ENCODE peak calls at places on chromosomes 7 and 10, in nine cellular contexts. V, U, C, S, H, D, R, J and Z are unnamed samples.

GRCh38 chr7:107530749-107531148 is 33.0 kb downstream of the COG5 start:
- DNase-seq in V (no peak), U (no peak), C (no peak), S (no peak), H (no peak), D (no peak), R (no peak), J (no peak), Z (no peak)

GRCh38 chr10:116756277-116756676 is 13.9 kb upstream of the HSPA12A start:
- DNase-seq in V (no peak), U (no peak), C (peak; percentile 25), S (no peak), H (no peak), D (no peak), R (no peak), J (no peak), Z (no peak)

GRCh38 chr7:135998081-135998480 is 20.9 kb upstream of the MTPN start:
- DNase-seq in V (no peak), U (no peak), C (no peak), S (peak; percentile 35), H (no peak), D (no peak), R (no peak), J (no peak), Z (no peak)

GRCh38 chr7:157527235-157527634 is 190.4 kb downstream of the DNAJB6 start:
- DNase-seq in V (no peak), U (no peak), C (no peak), S (no peak), H (no peak), D (no peak), R (no peak), J (no peak), Z (no peak)

GRCh38 chr10:72557362-72557761 is 68.5 kb downstream of the MICU1 start:
- DNase-seq in V (no peak), U (no peak), C (peak; percentile 94), S (no peak), H (no peak), D (no peak), R (no peak), J (no peak), Z (no peak)

GRCh38 chr10:79263951-79264350 is 83.3 kb upstream of the PPIF start:
- DNase-seq in V (no peak), U (no peak), C (no peak), S (no peak), H (no peak), D (no peak), R (no peak), J (no peak), Z (no peak)

GRCh38 chr7:155996718-155997059 is 184.4 kb upstream of the SHH start:
- DNase-seq in V (no peak), U (no peak), C (no peak), S (no peak), H (no peak), D (no peak), R (no peak), J (no peak), Z (no peak)

GRCh38 chr7:30001953-30002352 is 12.4 kb upstream of the SCRN1 start:
- DNase-seq in V (no peak), U (no peak), C (no peak), S (no peak), H (no peak), D (no peak), R (no peak), J (no peak), Z (no peak)

GRCh38 chr7:82985144-82985802 is 177.4 kb downstream of the PCLO start:
- DNase-seq in V (no peak), U (no peak), C (peak; percentile 4), S (peak; percentile 16), H (no peak), D (no peak), R (no peak), J (peak; percentile 6), Z (no peak)

GRCh38 chr10:115409347-115409746 is 316.2 kb downstream of the ATRNL1 start:
- DNase-seq in V (no peak), U (no peak), C (no peak), S (no peak), H (no peak), D (no peak), R (no peak), J (no peak), Z (no peak)

GRCh38 chr10:794382-794956 is 105.0 kb upstream of the DIP2C start:
- DNase-seq in V (no peak), U (no peak), C (peak; percentile 60), S (no peak), H (no peak), D (no peak), R (no peak), J (peak; percentile 51), Z (no peak)

GRCh38 chr10:22349758-22350157 is 4.5 kb downstream of the SPAG6 start:
- DNase-seq in V (no peak), U (no peak), C (no peak), S (no peak), H (no peak), D (no peak), R (no peak), J (no peak), Z (no peak)

GRCh38 chr7:141231018-141231792 is 157.3 kb downstream of the TMEM178B start:
- DNase-seq in V (no peak), U (no peak), C (peak; percentile 64), S (no peak), H (no peak), D (peak; percentile 35), R (no peak), J (peak; percentile 70), Z (no peak)